ENCODE peak calls at places on chromosome 14, in eight cellular contexts. U is kidney tubule cell; D is stimulated activated CD4-positive, alpha-beta T cell treated with anti-CD3 and anti-CD28 coated beads, TNF-alpha, amount 100 ng/mL, for 4 hours; J is LoVo; H is RCC 7860; B is NCI-H1436; I is SHP77; G is mesothelial cell of epicardium. R is an unnamed sample.

GRCh38 chr14:94485944-94486841 is 10.2 kb upstream of the SERPINA9 start:
- DNase-seq in U (peak), D (peak), J (peak), H (peak), B (no peak), I (peak), G (peak), R (peak)

GRCh38 chr14:93010543-93011541 is 87.9 kb downstream of the CHGA start:
- DNase-seq in U (peak), D (no peak), J (no peak), H (peak), B (no peak), I (peak), G (no peak), R (no peak)

GRCh38 chr14:71138236-71139057 is 231.2 kb downstream of the PCNX1 start:
- DNase-seq in U (no peak), D (no peak), J (no peak), H (no peak), B (no peak), I (no peak), G (no peak), R (no peak)

GRCh38 chr14:102878970-102879460 is 43.4 kb upstream of the AMN start:
- DNase-seq in U (peak), D (no peak), J (no peak), H (no peak), B (no peak), I (no peak), G (no peak), R (no peak)

GRCh38 chr14:22656945-22657711 is 13.0 kb upstream of the OR6J1 start:
- DNase-seq in U (peak), D (no peak), J (no peak), H (peak), B (no peak), I (no peak), G (no peak), R (no peak)

GRCh38 chr14:97416550-97416949 is 619.4 kb downstream of the VRK1 start:
- DNase-seq in U (no peak), D (no peak), J (no peak), H (no peak), B (no peak), I (no peak), G (no peak), R (no peak)

GRCh38 chr14:40697221-40697620 is 909.5 kb upstream of the LRFN5 start:
- DNase-seq in U (peak), D (no peak), J (no peak), H (peak), B (no peak), I (no peak), G (no peak), R (no peak)

GRCh38 chr14:67240168-67240932 is 885 bp upstream of the PALS1 start:
- DNase-seq in U (peak), D (peak), J (peak), H (peak), B (peak), I (peak), G (no peak), R (no peak)

GRCh38 chr14:38751459-38751858 is 351.6 kb downstream of the SEC23A start:
- DNase-seq in U (no peak), D (no peak), J (no peak), H (no peak), B (no peak), I (no peak), G (no peak), R (no peak)

GRCh38 chr14:103729496-103730448 is 14.2 kb downstream of the ZFYVE21 start:
- DNase-seq in U (no peak), D (no peak), J (no peak), H (no peak), B (no peak), I (no peak), G (no peak), R (no peak)

GRCh38 chr14:104001003-104001402 is 58.7 kb upstream of the RD3L start:
- DNase-seq in U (no peak), D (no peak), J (no peak), H (no peak), B (no peak), I (no peak), G (no peak), R (no peak)

GRCh38 chr14:73241481-73242165 is 4.3 kb downstream of the PAPLN start:
- DNase-seq in U (peak), D (no peak), J (no peak), H (peak), B (no peak), I (no peak), G (no peak), R (no peak)

GRCh38 chr14:90140298-90140955 is 78.6 kb downstream of the KCNK13 start:
- DNase-seq in U (peak), D (no peak), J (no peak), H (no peak), B (peak), I (peak), G (no peak), R (no peak)

GRCh38 chr14:105489607-105490317 is 1.3 kb upstream of the TEDC1 start:
- DNase-seq in U (peak), D (peak), J (peak), H (peak), B (peak), I (peak), G (peak), R (no peak)